ENCODE peak calls at places on chromosomes 3 and 15, in five cellular contexts. U, O, A, K and H are unnamed samples.
A peak's percentile ranks its signal among the peaks of the same experiment; 100 is the strongest.

GRCh38 chr3:151428386-151428785 is 32.5 kb downstream of the IGSF10 start:
- DNase-seq in U (no peak), O (no peak), A (no peak), K (no peak), H (no peak)

GRCh38 chr15:101451192-101451799 is 38.2 kb downstream of the PCSK6 start:
- DNase-seq in U (no peak), O (peak; percentile 70), A (peak; percentile 79), K (peak; percentile 74), H (no peak)

GRCh38 chr3:75224419-75224818 is 439.7 kb upstream of the FRG2C start:
- DNase-seq in U (no peak), O (no peak), A (no peak), K (no peak), H (no peak)

GRCh38 chr3:141457624-141458236 is 29.1 kb upstream of the RASA2 start:
- DNase-seq in U (no peak), O (no peak), A (no peak), K (no peak), H (no peak)

GRCh38 chr3:36443042-36443686 is 62.9 kb downstream of the STAC start:
- DNase-seq in U (no peak), O (no peak), A (no peak), K (no peak), H (no peak)

GRCh38 chr3:106552401-106553043 is 683.7 kb upstream of the CBLB start:
- DNase-seq in U (no peak), O (no peak), A (no peak), K (no peak), H (no peak)

GRCh38 chr3:110940074-110940473 is 131.5 kb upstream of the NECTIN3 start:
- DNase-seq in U (no peak), O (no peak), A (no peak), K (no peak), H (no peak)

GRCh38 chr15:35665855-35666536 is 120.0 kb upstream of the DPH6 start:
- DNase-seq in U (no peak), O (peak; percentile 64), A (no peak), K (peak; percentile 53), H (no peak)

GRCh38 chr15:89820651-89821611 is 6.3 kb upstream of the ANPEP start:
- DNase-seq in U (no peak), O (no peak), A (no peak), K (no peak), H (no peak)

GRCh38 chr15:41950127-41950483 is 22.3 kb downstream of the EHD4 start:
- DNase-seq in U (no peak), O (no peak), A (no peak), K (no peak), H (peak; percentile 36)

GRCh38 chr15:85354432-85354831 is 26.0 kb upstream of the AKAP13 start:
- DNase-seq in U (no peak), O (no peak), A (no peak), K (no peak), H (no peak)

GRCh38 chr3:64674591-64675076 is 13.2 kb downstream of the ADAMTS9 start:
- DNase-seq in U (no peak), O (no peak), A (no peak), K (no peak), H (no peak)

GRCh38 chr3:64645236-64645635 is 42.6 kb downstream of the ADAMTS9 start:
- DNase-seq in U (no peak), O (no peak), A (no peak), K (no peak), H (no peak)

GRCh38 chr3:62186967-62187366 is 186.4 kb downstream of the FEZF2 start:
- DNase-seq in U (no peak), O (no peak), A (no peak), K (peak; percentile 36), H (no peak)

GRCh38 chr15:41256577-41257038 is 25.5 kb downstream of the CHP1 start:
- DNase-seq in U (no peak), O (no peak), A (no peak), K (no peak), H (no peak)

GRCh38 chr3:172315401-172316091 is 132.7 kb downstream of the GHSR start:
- DNase-seq in U (no peak), O (peak; percentile 53), A (peak; percentile 75), K (no peak), H (peak; percentile 37)

GRCh38 chr3:57397175-57398026 is 104.9 kb upstream of the ASB14 start:
- DNase-seq in U (peak; percentile 53), O (peak; percentile 15), A (no peak), K (no peak), H (no peak)

GRCh38 chr3:23663246-23663645 is 142.5 kb upstream of the UBE2E1 start:
- DNase-seq in U (no peak), O (peak; percentile 24), A (peak; percentile 72), K (no peak), H (no peak)

GRCh38 chr3:61158676-61159075 is 92.6 kb downstream of the FHIT start:
- DNase-seq in U (no peak), O (no peak), A (no peak), K (no peak), H (no peak)

GRCh38 chr15:43215961-43216360 is 4.9 kb downstream of the EPB42 start:
- DNase-seq in U (no peak), O (no peak), A (no peak), K (no peak), H (no peak)

GRCh38 chr3:50503504-50503903 is at the start of gene CACNA2D2:
- DNase-seq in U (peak; percentile 82), O (peak; percentile 78), A (peak; percentile 84), K (peak; percentile 83), H (peak; percentile 91)

GRCh38 chr3:46675843-46676567 is 17.5 kb downstream of the ALS2CL start:
- DNase-seq in U (no peak), O (no peak), A (peak; percentile 64), K (no peak), H (no peak)

GRCh38 chr15:68599560-68600071 is 20.8 kb downstream of the CORO2B start:
- DNase-seq in U (no peak), O (no peak), A (no peak), K (peak; percentile 63), H (no peak)

GRCh38 chr15:31295660-31296059 is 31.0 kb upstream of the KLF13 start:
- DNase-seq in U (peak; percentile 8), O (no peak), A (peak; percentile 52), K (no peak), H (peak; percentile 12)

GRCh38 chr3:159249472-159250131 is 447.7 kb downstream of the MFSD1 start:
- DNase-seq in U (no peak), O (no peak), A (no peak), K (no peak), H (no peak)

GRCh38 chr3:159252274-159252673 is 450.4 kb downstream of the MFSD1 start:
- DNase-seq in U (no peak), O (no peak), A (no peak), K (no peak), H (no peak)

GRCh38 chr3:159253860-159254259 is 452.0 kb downstream of the MFSD1 start:
- DNase-seq in U (no peak), O (no peak), A (no peak), K (no peak), H (no peak)

GRCh38 chr3:159250961-159251360 is 449.1 kb downstream of the MFSD1 start:
- DNase-seq in U (no peak), O (no peak), A (no peak), K (no peak), H (no peak)

DNA sequence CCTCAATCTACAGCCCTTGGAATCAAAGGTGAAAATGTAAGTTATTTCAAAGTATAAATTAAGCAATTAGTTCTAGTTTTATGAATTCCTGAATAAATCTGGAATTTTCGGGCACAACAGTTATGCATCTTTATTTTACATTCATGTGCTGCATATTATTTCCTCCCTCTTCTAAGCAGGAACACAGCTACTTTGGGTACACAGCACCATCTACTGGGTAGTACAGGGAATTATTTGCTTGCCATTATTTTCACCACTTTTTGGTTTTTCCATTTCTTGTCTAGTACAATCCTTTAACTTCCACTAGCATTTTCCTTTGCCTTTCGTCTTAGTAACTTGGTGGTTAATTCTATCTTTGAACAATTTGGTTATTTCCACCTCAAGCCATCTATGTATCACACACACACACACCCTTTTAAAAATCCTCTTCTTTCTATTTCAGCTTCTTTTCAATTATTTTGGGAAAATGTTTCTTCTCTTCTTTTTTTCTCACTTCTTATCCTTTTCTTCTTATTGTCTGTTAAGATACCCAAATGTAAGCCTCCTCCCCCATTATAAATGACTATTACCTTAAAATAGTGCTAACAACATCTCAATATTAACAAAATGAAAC is 451.0 kb downstream of the MFSD1 start:
- DNase-seq in U (no peak), O (no peak), A (no peak), K (no peak), H (no peak)
- TF ChIP-seq CTCF in U (no peak), O (no peak), A (no peak), K (no peak), H (no peak)

DNA sequence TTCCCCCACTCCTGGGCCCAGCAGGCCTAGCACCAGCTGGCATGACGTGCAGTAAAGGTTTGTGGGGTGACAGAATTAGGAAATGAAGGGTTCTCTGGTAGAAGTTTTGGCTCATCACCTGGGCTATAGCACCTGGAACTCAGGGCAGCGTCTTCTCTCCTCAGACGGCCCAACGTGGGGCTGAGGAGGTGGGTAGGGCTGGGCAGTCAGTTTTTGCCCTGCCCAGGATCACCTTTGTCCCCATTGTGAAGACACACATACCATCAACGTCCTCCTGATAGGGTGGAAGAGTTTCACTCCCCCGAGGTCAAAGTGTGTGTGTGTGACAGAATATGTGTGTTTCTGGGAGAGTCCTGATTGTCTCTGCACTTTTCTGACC is 12.1 kb downstream of the KBTBD13 start:
- DNase-seq in U (no peak), O (no peak), A (no peak), K (no peak), H (no peak)
- TF ChIP-seq POLR2A in U (no peak), O (no peak), A (no peak), K (no peak), H (no peak)

DNA sequence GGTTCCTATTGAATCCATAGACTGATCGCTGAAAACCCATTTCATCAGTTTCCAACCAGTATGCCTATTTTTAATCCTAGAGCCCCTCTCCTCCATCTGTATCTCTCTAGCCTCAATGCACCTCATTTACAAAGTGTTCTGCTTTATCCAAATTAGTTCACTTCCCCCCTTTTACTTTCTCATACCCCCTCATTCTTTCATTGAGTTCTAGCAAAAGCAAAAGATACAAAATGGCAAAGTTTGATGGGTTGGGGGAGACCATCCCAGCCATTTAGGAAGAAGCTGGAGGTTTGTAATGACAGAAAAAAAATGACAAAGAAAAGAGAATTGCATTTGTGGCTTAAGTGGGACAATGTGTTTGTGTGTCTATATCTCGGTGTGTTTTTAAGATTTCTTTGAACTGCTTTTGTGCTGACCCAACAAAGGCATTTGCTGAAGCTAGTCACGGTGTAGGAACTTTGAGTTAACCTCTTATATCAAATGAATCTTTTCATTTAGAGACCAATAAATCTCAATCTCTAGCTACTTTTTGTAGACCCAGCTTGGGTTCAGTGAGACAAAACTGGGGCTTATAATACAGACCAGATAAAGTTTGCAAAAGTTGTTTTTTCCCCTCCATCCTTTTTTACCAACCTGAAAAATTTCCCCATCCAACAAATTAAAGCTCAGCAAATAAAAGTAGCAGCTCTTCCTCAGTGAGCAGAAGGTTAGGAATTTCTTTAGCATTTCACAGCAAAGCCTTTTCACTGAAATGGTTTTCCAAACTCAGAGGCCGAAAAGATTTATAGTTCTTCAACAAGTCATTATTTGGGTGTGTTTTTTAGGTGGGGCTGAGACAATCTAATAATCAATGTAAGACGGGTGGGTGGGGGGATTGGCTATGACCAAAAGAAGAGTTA is 18.8 kb downstream of the NR2F2 start:
- DNase-seq in U (no peak), O (no peak), A (no peak), K (no peak), H (no peak)
- H3K4me3 ChIP-seq in U (no peak overlapping the region), O (peak overlapping the region; percentile 5), A (no peak overlapping the region), K (peak overlapping the region; percentile 27), H (no peak overlapping the region)

DNA sequence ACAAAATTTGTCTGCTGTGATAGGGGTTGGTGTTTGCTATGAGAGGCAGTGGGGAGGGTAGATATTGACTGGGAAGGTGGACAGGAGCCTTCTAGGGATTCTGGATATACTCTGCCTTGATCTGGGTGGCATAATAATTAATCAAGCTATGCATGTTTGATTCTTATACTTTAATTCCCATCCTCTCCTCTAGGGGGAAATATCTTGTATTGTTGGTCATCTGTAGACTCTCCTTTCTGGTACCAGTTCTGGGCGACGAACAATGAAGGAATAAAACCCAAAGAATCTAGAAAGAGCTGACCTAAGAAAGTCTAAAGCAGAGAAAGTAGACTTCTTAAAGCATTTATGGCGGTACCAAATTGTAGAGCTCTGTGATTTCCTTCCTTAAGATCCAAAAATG is 198.2 kb upstream of the STRIT1 start:
- DNase-seq in U (no peak), O (no peak), A (no peak), K (no peak), H (no peak)
- TF ChIP-seq CTCF in U (no peak), O (no peak), A (no peak), K (no peak), H (no peak)